ENCODE peak calls at places on chromosomes 6 and 20, in ten cellular contexts. F is iPS DF 6.9; C is right lobe of liver; A is CD8-positive, alpha-beta memory T cell; L is NT2/D1; E is stomach; V is heart left ventricle; O is SJSA1; I is upper lobe of right lung; S is fibroblast of lung. M is an unnamed sample. For H3K9me3, the result is how much of the 10 kb centered on the place peaks cover.

GRCh38 chr6:147787407-147787806 is 278.9 kb downstream of the SAMD5 start:
- DNase-seq in A (no peak), V (no peak), L (no peak), S (no peak), F (no peak), E (no peak), C (no peak), O (no peak), I (no peak), M (no peak)

GRCh38 chr6:142570221-142570671 is 268.4 kb downstream of the ADGRG6 start:
- DNase-seq in V (no peak), C (no peak), F (no peak), S (peak), L (no peak), I (no peak), E (peak), A (no peak), O (peak), M (no peak)

GRCh38 chr6:7730411-7730810 is 4.5 kb downstream of the BMP6 start:
- DNase-seq in F (no peak), V (no peak), S (no peak), E (no peak), O (no peak), L (no peak), I (no peak), A (no peak), C (no peak), M (no peak)

GRCh38 chr20:22575737-22576136 is 8.6 kb downstream of the FOXA2 start:
- DNase-seq in A (no peak), C (no peak), O (no peak), F (no peak), E (no peak), V (no peak), L (no peak), I (no peak), S (no peak), M (no peak)

GRCh38 chr6:13811627-13812358 is 2.6 kb downstream of the MCUR1 start:
- DNase-seq in F (no peak), A (no peak), C (peak), L (no peak), E (no peak), V (peak), S (no peak), I (no peak), O (no peak), M (no peak)

GRCh38 chr20:45545351-45545750 is 1.9 kb downstream of the EPPIN start:
- DNase-seq in E (no peak), L (no peak), F (no peak), O (no peak), I (no peak), V (no peak), A (no peak), S (no peak), C (no peak), M (no peak)

GRCh38 chr6:20175810-20176209 is 36.5 kb downstream of the MBOAT1 start:
- DNase-seq in V (no peak), O (no peak), F (no peak), S (no peak), E (no peak), I (no peak), L (no peak), C (no peak), A (no peak), M (no peak)

GRCh38 chr6:170284866-170285469 is 5.9 kb downstream of the DLL1 start:
- DNase-seq in A (no peak), F (no peak), E (peak), O (no peak), C (no peak), L (no peak), V (no peak), S (no peak), I (peak), M (no peak)

GRCh38 chr20:46974669-46975434 is 80.2 kb downstream of the EYA2 start:
- DNase-seq in A (no peak), I (no peak), S (no peak), O (no peak), V (no peak), F (no peak), L (no peak), C (no peak), E (no peak), M (no peak)

GRCh38 chr20:42986143-42986773 is 203.4 kb downstream of the PTPRT start:
- DNase-seq in A (no peak), L (no peak), I (no peak), O (no peak), E (no peak), V (no peak), C (no peak), S (no peak), F (no peak), M (no peak)

GRCh38 chr6:43093361-43094289 is 17.5 kb downstream of the PTK7 start:
- DNase-seq in I (no peak), A (no peak), V (peak), O (peak), C (no peak), F (no peak), E (peak), L (no peak), S (peak), M (no peak)

GRCh38 chr20:36607586-36608387 is 2.2 kb downstream of the RAB5IF start:
- DNase-seq in O (no peak), S (no peak), I (no peak), A (no peak), F (no peak), L (no peak), V (no peak), C (no peak), E (peak), M (no peak)

GRCh38 chr6:1789092-1789491 is 179.4 kb downstream of the FOXC1 start:
- DNase-seq in C (no peak), A (no peak), I (no peak), O (no peak), V (no peak), E (no peak), S (peak), L (no peak), F (no peak), M (no peak)

GRCh38 chr6:87772597-87773530 is 70.8 kb upstream of the AKIRIN2 start:
- DNase-seq in V (no peak), F (no peak), O (peak), E (no peak), S (peak), A (no peak), C (no peak), L (no peak), I (no peak), M (no peak)

GRCh38 chr6:159969921-159970320 is 1.0 kb downstream of the IGF2R start:
- DNase-seq in O (peak), A (peak), F (no peak), V (peak), S (peak), L (no peak), E (peak), I (no peak), C (no peak), M (no peak)

GRCh38 chr6:6812427-6812826 is 223.9 kb downstream of the LY86 start:
- DNase-seq in L (no peak), E (no peak), O (no peak), V (no peak), I (no peak), C (no peak), F (no peak), A (no peak), S (no peak), M (no peak)

GRCh38 chr6:100346828-100347227 is 117.9 kb downstream of the SIM1 start:
- DNase-seq in L (no peak), I (no peak), S (peak), F (no peak), O (peak), C (no peak), E (no peak), A (no peak), V (no peak), M (no peak)

GRCh38 chr6:48098923-48099322 is 12.1 kb downstream of the PTCHD4 start:
- DNase-seq in E (no peak), S (no peak), L (no peak), O (no peak), V (no peak), F (no peak), A (no peak), C (no peak), I (no peak), M (no peak)

GRCh38 chr6:44096615-44097014 is 30.6 kb downstream of the MRPL14 start:
- DNase-seq in E (peak), C (peak), F (no peak), O (peak), L (no peak), S (peak), A (peak), I (peak), V (peak), M (no peak)

GRCh38 chr6:1348675-1349074 is 36.8 kb downstream of the FOXQ1 start:
- DNase-seq in C (no peak), A (no peak), E (no peak), L (peak), S (peak), I (no peak), V (peak), O (peak), F (peak), M (no peak)

GRCh38 chr6:118451839-118452238 is 96.3 kb upstream of the PLN start:
- DNase-seq in V (no peak), E (no peak), O (no peak), F (no peak), S (no peak), I (no peak), A (no peak), L (no peak), C (no peak), M (no peak)
- H3K9me3 ChIP-seq in V (under half), E (half or more), O (under half), F (under half), S (under half), I (under half), A (under half), L (under half), C (under half), M (under half)

GRCh38 chr20:64026-64603 is 23.4 kb upstream of the DEFB125 start:
- DNase-seq in L (no peak), V (no peak), E (no peak), A (no peak), C (no peak), F (no peak), I (no peak), S (no peak), O (no peak), M (no peak)
- H3K9me3 ChIP-seq in L (half or more), V (under half), E (under half), A (under half), C (under half), F (under half), I (under half), S (under half), O (under half), M (under half)

GRCh38 chr6:40188931-40189330 is 254.7 kb upstream of the MOCS1 start:
- DNase-seq in V (no peak), L (no peak), E (no peak), F (no peak), C (no peak), A (no peak), I (no peak), O (no peak), S (no peak), M (no peak)

GRCh38 chr6:40187654-40188053 is 253.4 kb upstream of the MOCS1 start:
- DNase-seq in I (no peak), L (no peak), O (no peak), A (no peak), E (no peak), V (no peak), F (no peak), C (no peak), S (no peak), M (no peak)

GRCh38 chr6:40181367-40181766 is 247.1 kb upstream of the MOCS1 start:
- DNase-seq in S (no peak), O (no peak), V (no peak), L (no peak), I (no peak), C (no peak), A (no peak), F (no peak), E (no peak), M (no peak)

GRCh38 chr6:40185486-40185885 is 251.2 kb upstream of the MOCS1 start:
- DNase-seq in E (no peak), L (no peak), A (no peak), V (no peak), I (no peak), C (no peak), S (no peak), F (no peak), O (no peak), M (no peak)

GRCh38 chr6:40183902-40184301 is 249.6 kb upstream of the MOCS1 start:
- DNase-seq in V (no peak), I (no peak), E (no peak), L (no peak), S (no peak), A (no peak), C (no peak), O (no peak), F (no peak), M (no peak)
- H3K9me3 ChIP-seq in V (under half), I (under half), E (under half), L (under half), S (under half), A (under half), C (under half), O (under half), F (under half), M (under half)

GRCh38 chr6:347232-347631 is 44.3 kb upstream of the IRF4 start:
- DNase-seq in A (no peak), L (no peak), I (peak), S (no peak), V (no peak), F (no peak), C (no peak), O (no peak), E (no peak), M (no peak)
- H3K9me3 ChIP-seq in A (under half), L (under half), I (under half), S (under half), V (under half), F (under half), C (under half), O (under half), E (under half), M (under half)

M was measured in SK-N-MC.